ENCODE peak calls at places on chromosomes 4 and X, in nine cellular contexts. Z is stomach, L is aorta, S is heart left ventricle, C is heart right ventricle, N is endodermal cell, J is GM23338, P is tibial artery, I is colonic mucosa. B is an unnamed sample. For H3K27me3 and H3K36me3, the result is how much of the 10 kb centered on the place peaks cover.

GRCh38 chrX:31224321-31225012 is 152.6 kb upstream of the FTHL17 start:
- DNase-seq in I (no peak), J (no peak), Z (no peak), L (no peak), S (no peak), N (no peak), C (no peak), P (no peak), B (no peak)

GRCh38 chrX:71082778-71083177 is 12.9 kb upstream of the FOXO4 start:
- DNase-seq in J (no peak), I (no peak), C (no peak), Z (no peak), L (no peak), S (no peak), N (no peak), P (no peak), B (no peak)

GRCh38 chr4:186137193-186137792 is 32.8 kb downstream of the FAM149A start:
- DNase-seq in P (no peak), L (no peak), C (no peak), N (no peak), Z (no peak), J (peak), I (no peak), S (no peak), B (no peak)

GRCh38 chr4:99885063-99885664 is 9.1 kb downstream of the LAMTOR3 start:
- DNase-seq in J (peak), P (no peak), N (peak), I (no peak), S (no peak), L (no peak), C (no peak), Z (no peak), B (no peak)

GRCh38 chr4:85573270-85573669 is 98.3 kb downstream of the ARHGAP24 start:
- DNase-seq in J (no peak), L (no peak), P (no peak), C (no peak), I (no peak), S (no peak), N (no peak), Z (no peak), B (no peak)

GRCh38 chr4:152039085-152039484 is 278.3 kb upstream of the GATB start:
- DNase-seq in P (no peak), C (no peak), N (no peak), S (no peak), L (no peak), Z (no peak), J (no peak), I (no peak), B (no peak)

GRCh38 chrX:51608766-51609165 is 9.9 kb downstream of the CENPVL3 start:
- DNase-seq in C (no peak), J (no peak), I (no peak), Z (no peak), S (no peak), L (no peak), P (no peak), N (no peak), B (no peak)

GRCh38 chr4:94828882-94829281 is 71.1 kb downstream of the BMPR1B start:
- DNase-seq in C (no peak), S (no peak), N (no peak), I (no peak), Z (no peak), J (no peak), P (no peak), L (no peak), B (no peak)

GRCh38 chr4:143251348-143251747 is 66.6 kb downstream of the USP38 start:
- DNase-seq in J (no peak), I (peak), N (no peak), Z (no peak), L (no peak), S (no peak), P (no peak), C (no peak), B (no peak)

GRCh38 chrX:34810364-34810763 is 132.2 kb upstream of the FAM47B start:
- DNase-seq in N (no peak), S (no peak), C (no peak), I (no peak), P (no peak), Z (no peak), L (no peak), J (no peak), B (no peak)

GRCh38 chr4:178481564-178481963 is 1039.3 kb upstream of the AGA start:
- DNase-seq in Z (no peak), I (no peak), L (no peak), P (no peak), C (no peak), S (no peak), J (no peak), N (no peak), B (no peak)

GRCh38 chr4:5992171-5993062 is 25.8 kb downstream of the C4orf50 start:
- DNase-seq in P (no peak), C (no peak), I (no peak), L (no peak), N (peak), Z (no peak), S (no peak), J (no peak), B (no peak)

GRCh38 chr4:68182382-68182820 is 52.7 kb upstream of the TMPRSS11F start:
- DNase-seq in C (no peak), I (no peak), S (no peak), L (no peak), P (no peak), J (no peak), Z (no peak), N (no peak), B (no peak)

GRCh38 chr4:71692963-71693362 is 90.9 kb downstream of the GC start:
- DNase-seq in I (no peak), N (no peak), P (no peak), C (no peak), Z (no peak), S (no peak), L (no peak), J (peak), B (no peak)

GRCh38 chr4:2526559-2526958 is 9.9 kb upstream of the FAM193A start:
- DNase-seq in N (no peak), S (no peak), L (no peak), Z (no peak), J (peak), P (no peak), C (no peak), I (no peak), B (no peak)

GRCh38 chrX:123267220-123267619 is 83.1 kb downstream of the GRIA3 start:
- DNase-seq in N (no peak), P (no peak), L (no peak), Z (no peak), C (no peak), I (no peak), J (no peak), S (no peak), B (no peak)

GRCh38 chr4:13922459-13922858 is 294.9 kb upstream of the BOD1L1 start:
- DNase-seq in C (no peak), J (no peak), S (no peak), I (no peak), N (no peak), P (no peak), Z (no peak), L (no peak), B (no peak)

GRCh38 chr4:168864831-168865541 is 145.1 kb downstream of the CBR4 start:
- DNase-seq in C (no peak), I (no peak), L (no peak), P (no peak), N (peak), Z (no peak), J (peak), S (no peak), B (no peak)

GRCh38 chrX:21691512-21692018 is 33.4 kb upstream of the KLHL34 start:
- DNase-seq in Z (no peak), C (no peak), L (no peak), I (no peak), N (no peak), J (no peak), P (no peak), S (no peak), B (no peak)

GRCh38 chrX:150766351-150767044 is 73.3 kb downstream of the MTMR1 start:
- DNase-seq in C (no peak), J (peak), P (no peak), N (peak), Z (no peak), S (no peak), I (no peak), L (no peak), B (no peak)

GRCh38 chrX:47854474-47854873 is 17.8 kb downstream of the ZNF81 start:
- DNase-seq in C (no peak), P (no peak), L (peak), Z (peak), J (peak), I (peak), N (peak), S (peak), B (no peak)
- H3K27me3 ChIP-seq in C (under half), P (under half), L (under half), Z (under half), J (under half), I (under half), N (under half), S (under half), B (under half)

DNA sequence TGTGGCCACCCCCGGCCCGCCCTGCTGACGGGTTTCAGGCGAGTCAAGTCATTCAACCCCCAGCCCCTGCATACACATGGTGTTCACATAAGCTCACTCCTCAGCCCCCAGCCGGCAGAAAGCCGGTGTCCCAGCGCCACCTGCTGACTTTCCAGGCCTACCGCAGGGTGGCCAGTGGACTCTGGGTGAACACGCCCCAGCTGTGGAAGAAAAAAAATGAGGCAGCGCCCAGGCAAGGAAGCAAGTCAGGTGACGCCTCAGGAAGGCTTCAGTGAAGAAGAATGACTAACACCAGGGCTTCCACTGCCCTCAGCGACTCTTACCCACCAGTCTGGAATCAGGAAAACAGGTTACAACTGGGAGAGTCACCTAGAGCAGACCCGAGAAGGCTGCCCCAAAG is 15.8 kb downstream of the BCAP31 start:
- DNase-seq in P (no peak), C (peak), L (peak), Z (peak), N (peak), S (peak), I (peak), J (peak), B (peak)
- H3K36me3 ChIP-seq in P (under half), C (under half), L (under half), Z (under half), N (under half), S (under half), I (under half), J (under half), B (under half)

GRCh38 chr4:183323295-183323694 is 1.1 kb upstream of the CLDN24 start:
- DNase-seq in C (no peak), P (no peak), L (no peak), J (no peak), S (no peak), Z (no peak), I (no peak), N (no peak), B (peak)

GRCh38 chr4:183320211-183321068 is at the start of gene CLDN22:
- DNase-seq in N (no peak), Z (no peak), P (no peak), C (no peak), S (no peak), I (no peak), J (no peak), L (no peak), B (no peak)

GRCh38 chr4:183322326-183322725 is at the start of gene CLDN24:
- DNase-seq in S (no peak), Z (no peak), P (no peak), I (no peak), L (no peak), N (no peak), C (no peak), J (no peak), B (no peak)

GRCh38 chr4:183321516-183321915 is 710 bp downstream of the CLDN24 start:
- DNase-seq in J (no peak), C (no peak), N (no peak), Z (no peak), P (no peak), I (no peak), L (no peak), S (no peak), B (no peak)

DNA sequence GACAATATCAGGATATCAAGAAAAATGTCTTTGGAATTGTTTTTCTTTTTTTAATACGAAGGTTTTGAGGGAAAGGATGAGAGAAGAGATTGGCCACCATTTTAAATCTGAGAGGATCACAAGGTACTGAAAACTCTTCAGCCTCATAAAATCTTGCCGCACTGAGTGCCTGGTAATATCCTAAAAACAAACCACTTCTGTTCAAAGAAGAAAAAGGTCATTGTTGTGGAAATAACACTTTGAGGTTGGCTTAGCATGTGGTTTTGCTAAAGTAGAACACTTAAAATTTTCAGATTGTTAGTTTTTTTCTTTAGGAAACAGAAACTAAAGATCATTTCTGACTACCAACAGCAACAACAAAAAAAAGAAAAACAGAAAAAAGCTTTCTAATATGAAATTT is 1.0 kb upstream of the CLDN22 start:
- DNase-seq in S (no peak), L (no peak), Z (no peak), C (no peak), J (no peak), P (no peak), N (no peak), I (no peak), B (no peak)
- H3K4me3 ChIP-seq in S (no peak), L (no peak), Z (no peak), C (no peak), J (no peak), P (no peak), N (no peak), I (no peak), B (no peak)

DNA sequence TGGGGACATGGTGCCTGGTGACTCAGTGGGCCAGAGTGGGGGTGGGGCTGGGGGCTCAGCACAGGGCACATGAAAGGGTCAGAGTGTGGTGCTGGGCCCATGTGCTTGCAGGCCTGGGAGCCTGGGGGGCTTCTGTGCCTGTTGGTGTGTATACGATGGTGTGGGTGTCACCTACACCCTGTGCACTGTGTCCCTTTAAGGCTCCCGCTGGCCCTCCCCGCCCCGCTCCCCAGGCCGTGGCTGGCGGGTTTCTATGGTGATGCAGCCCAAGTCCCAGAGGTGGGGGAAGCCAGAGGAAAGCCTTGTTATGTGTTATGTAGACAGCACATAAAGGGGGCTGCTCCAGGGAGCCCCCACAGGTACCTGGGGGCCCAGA is 5.5 kb downstream of the L1CAM start:
- DNase-seq in I (no peak), C (no peak), N (peak), L (no peak), P (no peak), Z (no peak), J (no peak), S (no peak), B (no peak)
- H3K27me3 ChIP-seq in I (under half), C (under half), N (under half), L (under half), P (under half), Z (half or more), J (under half), S (half or more), B (under half)

GRCh38 chr4:57020467-57021101 is 41.9 kb downstream of the POLR2B start:
- DNase-seq in I (no peak), L (no peak), P (no peak), C (no peak), N (no peak), S (no peak), Z (no peak), J (no peak), B (no peak)
- H3K36me3 ChIP-seq in I (under half), L (under half), P (under half), C (under half), N (half or more), S (half or more), Z (half or more), J (half or more), B (under half)

GRCh38 chr4:154623995-154624394 is 11.5 kb upstream of the FGG start:
- DNase-seq in C (no peak), S (no peak), N (no peak), P (no peak), I (no peak), L (no peak), J (no peak), Z (no peak), B (no peak)

GRCh38 chr4:154630307-154630706 is 17.9 kb upstream of the FGG start:
- DNase-seq in S (no peak), I (no peak), L (no peak), C (no peak), N (no peak), P (no peak), Z (no peak), J (no peak), B (no peak)

GRCh38 chr4:154622598-154622997 is 10.1 kb upstream of the FGG start:
- DNase-seq in C (no peak), Z (no peak), S (no peak), J (peak), N (no peak), L (no peak), P (no peak), I (peak), B (no peak)

GRCh38 chr4:154626793-154627484 is 14.5 kb upstream of the FGG start:
- DNase-seq in Z (peak), C (peak), P (no peak), N (peak), S (peak), L (peak), I (peak), J (peak), B (peak)
- H3K4me3 ChIP-seq in Z (peak), C (peak), P (peak), N (peak), S (no peak), L (peak), I (no peak), J (peak), B (no peak)